ENCODE peak calls at places on chromosomes 1 and 21, in seven cellular contexts. Y is ovary, A is right lobe of liver, Q is adrenal gland, M is heart left ventricle, K is body of pancreas, H is Peyer's patch. I is an unnamed sample.

GRCh38 chr1:228038387-228039005 is 31.7 kb downstream of the WNT3A start:
- DNase-seq in Y (peak), H (peak), Q (peak), M (no peak), K (no peak), A (no peak), I (no peak)

GRCh38 chr1:150295476-150295875 is 1.8 kb downstream of the MRPS21 start:
- DNase-seq in Q (no peak), M (no peak), K (no peak), Y (no peak), A (no peak), H (no peak), I (no peak)

GRCh38 chr1:9149837-9150581 is 21.1 kb upstream of the GPR157 start:
- DNase-seq in Q (peak), Y (no peak), A (no peak), H (no peak), K (no peak), M (peak), I (no peak)

GRCh38 chr1:205072286-205072685 is 12.0 kb downstream of the TMEM81 start:
- DNase-seq in M (no peak), A (no peak), K (no peak), Q (no peak), Y (no peak), H (no peak), I (no peak)

GRCh38 chr1:225736651-225737097 is 41.0 kb upstream of the SRP9 start:
- DNase-seq in M (no peak), A (peak), K (no peak), H (no peak), Q (no peak), Y (no peak), I (no peak)

GRCh38 chr1:232715154-232715553 is 85.2 kb upstream of the SIPA1L2 start:
- DNase-seq in Q (no peak), H (no peak), A (no peak), K (no peak), Y (no peak), M (no peak), I (no peak)

GRCh38 chr1:11847667-11848445 is at the start of gene NPPA:
- DNase-seq in H (no peak), A (no peak), K (peak), Q (no peak), Y (no peak), M (peak), I (no peak)

GRCh38 chr1:200916681-200917080 is 22.0 kb downstream of the INAVA start:
- DNase-seq in K (no peak), H (peak), Y (no peak), A (no peak), Q (no peak), M (no peak), I (no peak)

GRCh38 chr1:59079434-59080135 is 217.3 kb upstream of the FGGY start:
- DNase-seq in H (no peak), K (no peak), A (no peak), M (no peak), Q (no peak), Y (no peak), I (no peak)

GRCh38 chr1:22021061-22021460 is 19.6 kb downstream of the CELA3A start:
- DNase-seq in H (no peak), M (no peak), Q (no peak), Y (no peak), K (no peak), A (no peak), I (no peak)

GRCh38 chr1:9651565-9652378 is at the start of gene PIK3CD:
- DNase-seq in M (no peak), H (no peak), Y (peak), Q (no peak), A (peak), K (no peak), I (no peak)

GRCh38 chr21:46115441-46116188 is 17.7 kb downstream of the COL6A2 start:
- DNase-seq in Q (peak), H (peak), Y (no peak), M (peak), K (peak), A (peak), I (no peak)

GRCh38 chr1:174965006-174965971 is 34.5 kb upstream of the CACYBP start:
- DNase-seq in A (no peak), K (no peak), Q (no peak), H (no peak), Y (no peak), M (no peak), I (no peak)

GRCh38 chr1:113199718-113200455 is 126.9 kb downstream of the LRIG2 start:
- DNase-seq in Y (no peak), H (no peak), M (no peak), K (no peak), A (no peak), Q (no peak), I (no peak)

GRCh38 chr1:4115191-4115900 is 215.3 kb upstream of the C1orf174 start:
- DNase-seq in Q (no peak), M (no peak), K (no peak), A (no peak), H (no peak), Y (no peak), I (no peak)

GRCh38 chr1:147241955-147242448 is 482 bp upstream of the CHD1L start:
- DNase-seq in M (no peak), H (no peak), Q (no peak), A (no peak), K (no peak), Y (no peak), I (no peak)

GRCh38 chr1:147245586-147246021 is 3.1 kb downstream of the CHD1L start:
- DNase-seq in M (no peak), Q (no peak), Y (no peak), H (no peak), A (no peak), K (no peak), I (no peak)

GRCh38 chr1:147245129-147245528 is 2.6 kb downstream of the CHD1L start:
- DNase-seq in K (no peak), Q (no peak), H (no peak), Y (no peak), M (no peak), A (no peak), I (no peak)

GRCh38 chr1:147243228-147243685 is 773 bp downstream of the CHD1L start:
- DNase-seq in Y (no peak), M (peak), H (peak), K (peak), A (peak), Q (no peak), I (no peak)

DNA sequence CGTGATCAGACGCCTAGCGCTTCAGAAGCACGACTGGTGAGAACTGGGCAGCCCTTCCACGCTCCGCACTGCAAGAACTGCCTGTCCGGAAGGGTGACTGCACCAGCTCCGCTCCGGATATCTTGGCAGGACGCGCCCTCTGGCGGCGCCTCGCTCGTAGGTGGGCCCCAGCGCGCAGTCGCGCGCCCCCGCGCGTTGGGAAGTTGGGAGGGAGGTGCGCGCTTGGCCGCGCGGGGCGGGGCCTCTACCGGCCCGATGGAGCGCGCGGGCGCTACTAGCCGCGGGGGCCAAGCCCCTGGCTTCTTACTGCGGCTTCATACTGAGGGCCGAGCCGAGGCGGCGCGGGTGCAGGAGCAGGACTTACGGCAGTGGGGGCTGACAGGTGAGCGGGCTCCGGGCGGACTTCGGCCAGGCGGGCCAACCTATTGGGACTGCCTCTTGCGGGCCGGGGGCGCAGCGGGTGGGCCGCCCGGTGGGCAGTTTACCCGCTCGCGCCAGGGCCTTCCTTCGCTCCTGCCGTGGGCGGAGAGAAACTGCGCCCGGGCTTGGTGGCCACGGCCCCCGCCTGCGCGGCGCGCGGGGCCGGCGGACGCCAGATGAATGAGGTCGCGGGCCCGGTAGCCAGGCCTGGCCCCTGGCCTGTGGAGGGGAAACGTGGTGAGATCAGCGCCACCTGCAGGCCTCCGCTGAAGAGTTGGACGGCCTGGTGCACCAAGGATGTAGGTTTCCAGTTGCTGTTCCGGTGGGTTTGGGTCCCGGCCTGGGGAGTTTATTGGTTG is at the start of gene CHD1L:
- DNase-seq in Q (peak), K (peak), A (peak), M (peak), H (peak), Y (peak), I (peak)
- TF ChIP-seq POLR2A in Q (peak), K (peak), A (peak), M (peak), H (peak), Y (peak), I (peak)

GRCh38 chr1:18928406-18928805 is 26.1 kb upstream of the ALDH4A1 start:
- DNase-seq in M (no peak), H (no peak), Y (no peak), A (no peak), K (no peak), Q (no peak), I (no peak)

GRCh38 chr1:18927082-18927653 is 24.8 kb upstream of the ALDH4A1 start:
- DNase-seq in Q (no peak), K (no peak), H (no peak), Y (no peak), M (no peak), A (no peak), I (no peak)

GRCh38 chr1:18927654-18928272 is 25.4 kb upstream of the ALDH4A1 start:
- DNase-seq in H (no peak), Y (no peak), A (no peak), K (no peak), M (no peak), Q (no peak), I (no peak)

GRCh38 chr1:18928985-18929384 is 26.6 kb upstream of the ALDH4A1 start:
- DNase-seq in K (no peak), Q (no peak), A (no peak), Y (no peak), H (no peak), M (no peak), I (no peak)

GRCh38 chr1:18926315-18927081 is 24.1 kb upstream of the ALDH4A1 start:
- DNase-seq in A (peak), M (peak), Y (no peak), K (no peak), Q (peak), H (no peak), I (peak)
- TF ChIP-seq POLR2A in A (no peak), M (peak), Y (no peak), K (no peak), Q (peak), H (no peak), I (no peak)

GRCh38 chr1:154973344-154974085 is 966 bp upstream of the CKS1B start:
- DNase-seq in H (peak), A (peak), M (peak), Q (peak), Y (peak), K (peak), I (peak)

GRCh38 chr1:154978360-154978759 is 3.9 kb downstream of the CKS1B start:
- DNase-seq in Y (no peak), K (no peak), Q (no peak), M (no peak), A (no peak), H (no peak), I (no peak)

GRCh38 chr1:154974808-154975408 is 427 bp downstream of the CKS1B start:
- DNase-seq in M (peak), Y (peak), A (peak), Q (peak), H (peak), K (peak), I (peak)

GRCh38 chr1:154974086-154974807 is at the start of gene CKS1B:
- DNase-seq in M (peak), Q (peak), Y (peak), A (peak), K (peak), H (peak), I (peak)

DNA sequence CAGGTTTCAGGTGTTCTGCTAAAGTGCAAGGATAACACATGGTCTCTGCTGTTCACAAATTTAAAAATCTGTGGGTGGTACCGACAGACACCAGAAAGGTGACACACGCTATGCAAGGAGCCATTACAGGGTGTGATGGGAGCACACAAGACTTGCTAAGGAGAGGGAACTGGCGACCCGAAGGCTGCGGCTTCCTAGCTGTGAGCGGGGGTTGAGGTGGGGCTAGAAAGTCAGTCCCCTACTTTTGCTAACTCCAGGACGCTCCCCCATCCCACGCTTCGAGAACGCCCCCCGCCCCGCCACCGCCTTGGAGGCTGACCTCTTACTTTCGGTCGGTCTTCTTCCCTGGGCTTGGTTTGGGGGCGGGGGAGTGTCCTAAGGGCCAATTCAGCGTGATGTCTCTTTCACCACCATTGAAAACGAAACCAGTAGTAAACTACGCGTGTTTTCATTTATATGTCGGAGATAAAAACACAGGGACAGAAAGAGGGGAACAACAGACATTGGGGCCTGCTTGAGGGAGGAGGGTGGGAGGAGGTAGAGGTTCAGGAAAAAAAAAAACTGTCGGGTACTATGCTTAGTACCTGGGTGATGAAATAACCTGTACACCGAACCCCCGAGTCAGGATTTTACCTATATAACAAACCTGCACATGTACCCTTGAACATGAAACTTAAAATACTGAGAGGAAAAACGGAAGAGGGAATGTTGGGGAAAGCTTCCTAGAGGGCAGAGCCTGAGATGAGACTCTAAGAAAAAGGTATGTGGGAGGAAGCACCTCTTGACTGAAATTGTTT is 1.1 kb downstream of the CKS1B start:
- DNase-seq in K (peak), A (peak), Y (peak), M (no peak), H (peak), Q (peak), I (no peak)
- TF ChIP-seq POLR2A in K (no peak), A (no peak), Y (no peak), M (no peak), H (peak), Q (no peak), I (peak)

DNA sequence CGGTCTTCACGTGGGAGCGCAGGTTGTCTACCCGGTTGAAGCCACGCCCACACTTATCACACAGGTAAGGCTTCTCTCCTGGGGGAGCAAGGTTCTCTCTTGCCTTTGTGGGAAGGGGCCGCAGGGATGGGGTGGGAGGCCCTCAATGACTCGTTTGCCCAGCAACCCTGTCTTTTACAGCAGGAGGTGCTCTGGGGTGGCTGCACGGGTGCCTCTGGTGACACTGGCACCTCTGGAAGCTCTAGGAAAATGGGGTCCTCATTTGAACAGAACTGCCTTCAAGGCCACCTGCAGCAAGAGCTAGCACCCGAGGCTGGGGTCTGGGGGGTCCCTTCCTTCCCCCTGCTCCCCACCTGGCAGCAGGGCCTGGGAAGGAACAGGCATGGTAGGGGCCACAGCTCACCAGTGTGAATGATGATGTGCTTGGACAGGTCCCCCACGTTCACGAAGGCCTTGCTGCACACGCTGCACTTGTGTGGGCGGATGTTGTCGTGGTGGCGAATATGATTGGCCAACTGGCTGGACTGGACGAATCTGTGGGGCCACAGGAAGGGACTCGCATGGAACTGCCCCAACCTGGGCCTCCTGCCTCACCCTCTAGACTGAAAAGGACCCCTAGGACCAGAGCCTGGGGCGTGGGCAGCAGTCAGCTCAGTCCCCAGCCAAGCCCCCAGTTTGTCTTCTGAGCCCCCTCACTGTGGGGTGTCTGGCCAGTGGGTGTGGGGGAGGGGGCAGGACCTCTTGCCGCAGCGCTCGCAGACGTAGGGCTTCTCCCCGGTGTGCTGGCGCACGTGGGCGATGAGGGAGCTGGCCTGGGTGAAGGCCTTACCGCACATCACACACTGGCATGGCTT is 33.0 kb downstream of the ZBTB17 start:
- DNase-seq in H (no peak), Q (no peak), Y (no peak), K (no peak), A (no peak), M (no peak), I (no peak)
- TF ChIP-seq POLR2A in H (no peak), Q (no peak), Y (no peak), K (no peak), A (no peak), M (no peak), I (no peak)

I was measured in H54.